ENCODE peak calls at places on chromosome 6, in five cellular contexts. T is GM23338, M is fibroblast of lung, N is stomach, S is tibial artery. P is an unnamed sample.

GRCh38 chr6:4384638-4385036 is 249.3 kb upstream of the ECI2 start:
- DNase-seq in S (no peak), M (no peak), N (no peak), T (peak; percentile 39), P (no peak)

GRCh38 chr6:5732496-5732895 is 274.2 kb downstream of the NRN1 start:
- DNase-seq in N (no peak), M (no peak), S (no peak), T (no peak), P (no peak)

GRCh38 chr6:111709615-111710398 is 104.1 kb upstream of the TRAF3IP2 start:
- DNase-seq in S (peak; percentile 82), M (peak; percentile 65), T (peak; percentile 82), N (peak; percentile 69), P (no peak)

GRCh38 chr6:144286503-144287393 is 1.6 kb downstream of the UTRN start:
- DNase-seq in T (peak; percentile 95), N (peak; percentile 79), M (peak; percentile 96), S (peak; percentile 80), P (no peak)

GRCh38 chr6:134007077-134007476 is 45.3 kb downstream of the SLC2A12 start:
- DNase-seq in S (no peak), N (peak; percentile 93), T (no peak), M (no peak), P (no peak)

GRCh38 chr6:158002249-158002950 is 20.7 kb downstream of the SYNJ2 start:
- DNase-seq in N (peak; percentile 44), T (no peak), S (no peak), M (no peak), P (no peak)

GRCh38 chr6:89313006-89313405 is 2.1 kb downstream of the GABRR2 start:
- DNase-seq in M (peak; percentile 94), N (no peak), T (peak; percentile 9), S (no peak), P (no peak)

GRCh38 chr6:99002826-99003225 is 55.1 kb upstream of the FBXL4 start:
- DNase-seq in T (no peak), N (no peak), M (peak; percentile 22), S (no peak), P (no peak)

DNA sequence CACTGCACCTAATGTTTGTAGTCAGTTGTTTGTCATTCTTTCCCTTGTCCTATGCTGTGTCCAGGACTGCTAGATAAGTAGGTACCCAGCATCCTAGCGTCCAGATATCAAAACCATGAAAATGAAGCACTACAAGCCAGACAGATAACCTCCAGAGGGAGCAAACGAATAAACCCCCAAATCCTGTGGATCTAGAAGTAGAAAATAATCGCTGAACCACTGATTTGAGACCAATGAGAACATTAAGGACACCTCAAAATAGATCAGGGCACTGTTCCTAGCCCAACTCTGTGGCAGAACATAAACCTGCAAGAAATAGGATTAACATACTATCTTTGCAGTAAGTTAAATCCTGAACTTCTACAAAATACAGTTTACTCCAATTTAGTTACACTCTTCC is 1.1 kb upstream of the KLHL32 start:
- DNase-seq in M (no peak), S (no peak), T (no peak), N (no peak), P (no peak)
- H3K27me3 ChIP-seq in M (peaks cover 33% of the 10 kb centered on the region), S (no peaks in the 10 kb centered on the region), T (no peaks in the 10 kb centered on the region), N (no peaks in the 10 kb centered on the region), P (peaks cover 2% of the 10 kb centered on the region)

GRCh38 chr6:160029525-160029924 is 60.6 kb downstream of the IGF2R start:
- DNase-seq in N (no peak), T (no peak), S (no peak), M (no peak), P (no peak)

GRCh38 chr6:160027931-160028330 is 59.0 kb downstream of the IGF2R start:
- DNase-seq in T (no peak), M (peak; percentile 47), S (no peak), N (no peak), P (no peak)

GRCh38 chr6:160030103-160030502 is 61.2 kb downstream of the IGF2R start:
- DNase-seq in M (peak; percentile 97), N (peak; percentile 62), T (peak; percentile 37), S (peak; percentile 91), P (peak; percentile 90)

GRCh38 chr6:160027076-160027475 is 58.2 kb downstream of the IGF2R start:
- DNase-seq in N (no peak), M (no peak), T (no peak), S (no peak), P (no peak)

DNA sequence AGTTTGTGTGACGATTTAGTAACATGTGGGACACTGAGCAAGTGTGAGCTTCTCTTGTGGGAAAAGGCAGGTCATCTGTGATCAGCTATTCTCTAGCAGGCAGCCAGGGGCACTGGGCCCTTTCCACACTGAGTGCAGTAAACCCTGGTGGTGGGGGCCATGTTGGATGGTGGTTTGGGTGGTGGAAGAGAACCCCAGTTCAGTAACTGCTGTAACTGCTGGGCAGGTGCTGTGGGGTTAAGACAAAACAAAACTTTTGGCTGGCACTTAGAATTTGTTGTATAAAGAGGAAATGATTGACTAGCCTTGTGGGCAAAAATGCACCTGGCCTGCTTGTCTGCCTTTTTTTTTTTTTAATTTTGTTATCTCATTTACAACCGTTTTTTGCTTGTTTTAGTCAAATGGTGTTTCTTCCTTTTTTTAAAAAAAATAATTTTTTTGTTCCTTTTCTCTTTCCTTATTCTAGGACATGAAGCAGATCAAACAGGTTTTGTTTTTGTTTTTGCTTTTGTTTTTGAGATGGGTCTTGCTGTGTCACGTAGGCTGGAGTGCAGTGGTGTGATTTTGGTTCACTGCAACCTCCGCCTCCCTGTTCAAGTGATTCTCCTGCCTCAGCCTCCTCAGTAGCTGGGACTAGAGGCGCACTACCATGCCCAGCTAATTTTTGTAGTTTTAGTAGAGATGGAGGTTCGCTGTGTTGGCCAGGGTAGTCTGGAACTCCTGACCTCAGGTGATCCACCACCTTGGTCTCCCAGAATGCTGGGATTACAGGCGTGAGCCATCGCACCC is 59.8 kb downstream of the IGF2R start:
- DNase-seq in S (no peak), N (no peak), T (no peak), M (no peak), P (no peak)
- TF ChIP-seq CTCF in S (no peak), N (no peak), T (no peak), M (no peak), P (peak; percentile 9)

GRCh38 chr6:40681622-40682021 is 94.5 kb upstream of the LRFN2 start:
- DNase-seq in M (no peak), S (no peak), T (no peak), N (no peak), P (no peak)

GRCh38 chr6:40674170-40674569 is 87.0 kb upstream of the LRFN2 start:
- DNase-seq in T (no peak), N (no peak), M (no peak), S (no peak), P (no peak)

GRCh38 chr6:40678941-40679340 is 91.8 kb upstream of the LRFN2 start:
- DNase-seq in S (no peak), M (no peak), T (no peak), N (no peak), P (no peak)
- H3K27me3 ChIP-seq in S (no peaks in the 10 kb centered on the region), M (no peaks in the 10 kb centered on the region), T (no peaks in the 10 kb centered on the region), N (no peaks in the 10 kb centered on the region), P (no peaks in the 10 kb centered on the region)

GRCh38 chr6:35258858-35259193 is 709 bp upstream of the ZNF76 start:
- DNase-seq in T (peak; percentile 67), M (peak; percentile 66), N (peak; percentile 28), S (no peak), P (no peak)
- TF ChIP-seq CTCF in T (no peak), M (no peak), N (no peak), S (no peak), P (peak; percentile 15)

GRCh38 chr6:155398221-155398620 is 57.4 kb downstream of the NOX3 start:
- DNase-seq in T (no peak), N (no peak), M (no peak), S (no peak), P (no peak)

GRCh38 chr6:155395339-155395738 is 60.3 kb downstream of the NOX3 start:
- DNase-seq in N (no peak), T (no peak), S (no peak), M (no peak), P (no peak)

GRCh38 chr6:155396605-155397004 is 59.0 kb downstream of the NOX3 start:
- DNase-seq in M (no peak), T (no peak), S (no peak), N (no peak), P (no peak)

GRCh38 chr6:155398701-155399061 is 57.0 kb downstream of the NOX3 start:
- DNase-seq in T (no peak), N (no peak), M (no peak), S (no peak), P (no peak)

GRCh38 chr6:155397172-155397705 is 58.4 kb downstream of the NOX3 start:
- DNase-seq in N (no peak), M (no peak), T (no peak), S (no peak), P (no peak)
- H3K27me3 ChIP-seq in N (no peaks in the 10 kb centered on the region), M (no peaks in the 10 kb centered on the region), T (no peaks in the 10 kb centered on the region), S (no peaks in the 10 kb centered on the region), P (no peaks in the 10 kb centered on the region)

GRCh38 chr6:131205891-131206290 is 70.6 kb downstream of the AKAP7 start:
- DNase-seq in S (no peak), M (no peak), N (no peak), T (no peak), P (no peak)
- TF ChIP-seq CTCF in S (no peak), M (no peak), N (no peak), T (no peak), P (no peak)

DNA sequence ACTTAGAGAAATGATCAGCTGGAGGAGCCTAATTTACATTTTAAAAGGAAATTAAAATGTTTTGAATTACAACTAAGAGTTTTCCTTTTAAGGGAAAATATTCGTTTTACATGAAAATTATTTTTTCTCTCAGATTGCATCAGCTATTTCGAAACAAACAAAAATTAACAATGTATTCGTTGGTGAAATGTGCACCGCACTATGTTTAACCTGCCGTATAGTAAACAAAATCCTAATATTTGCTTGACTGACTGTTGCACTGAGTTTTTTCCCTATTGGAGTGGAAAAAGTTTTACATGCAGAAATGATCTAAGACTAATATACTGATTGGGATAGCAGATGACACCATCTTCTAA is 5.7 kb downstream of the PDE10A start:
- DNase-seq in T (no peak), M (no peak), S (no peak), N (no peak), P (no peak)
- H3K27me3 ChIP-seq in T (peaks cover 59% of the 10 kb centered on the region), M (peaks cover 3% of the 10 kb centered on the region), S (no peaks in the 10 kb centered on the region), N (peaks cover 43% of the 10 kb centered on the region), P (no peaks in the 10 kb centered on the region)

P was measured in kidney epithelial cell.